ENCODE peak calls at places on chromosome 20, in five cellular contexts. M is GM04504; H is Calu3; J is activated T-helper 1 cell treated with anti-CD3 and anti-CD28 coated beads, Interleukin-2, amount 50 U/mL, for 16 hours; L is GM23248. A is an unnamed sample.

GRCh38 chr20:57268399-57269076 is 2.1 kb upstream of the BMP7 start:
- DNase-seq in L (no peak), M (no peak), H (no peak), J (no peak), A (no peak)

GRCh38 chr20:63334356-63334755 is 26.8 kb downstream of the CHRNA4 start:
- DNase-seq in M (no peak), L (no peak), H (no peak), J (no peak), A (no peak)

GRCh38 chr20:9442858-9443257 is 71.5 kb upstream of the LAMP5 start:
- DNase-seq in M (no peak), H (no peak), J (no peak), L (peak; percentile 9), A (no peak)

GRCh38 chr20:57682184-57683038 is 27.4 kb downstream of the PMEPA1 start:
- DNase-seq in M (no peak), L (no peak), H (no peak), J (no peak), A (no peak)

GRCh38 chr20:13517801-13518200 is 120.9 kb downstream of the TASP1 start:
- DNase-seq in H (no peak), L (no peak), J (no peak), M (no peak), A (no peak)

GRCh38 chr20:24620937-24621519 is 151.6 kb downstream of the SYNDIG1 start:
- DNase-seq in J (no peak), M (no peak), L (no peak), H (no peak), A (no peak)

GRCh38 chr20:51492167-51493092 is 50.1 kb downstream of the NFATC2 start:
- DNase-seq in M (no peak), H (no peak), J (no peak), L (peak; percentile 57), A (no peak)

GRCh38 chr20:52210037-52210990 is 18.7 kb upstream of the ZFP64 start:
- DNase-seq in M (no peak), J (no peak), L (no peak), H (no peak), A (no peak)